ENCODE peak calls at places on chromosomes 12 and 14, in five cellular contexts. M is lower leg skin, X is stomach, H is right lobe of liver, J is prostate gland. U is an unnamed sample.

GRCh38 chr12:110937104-110937641 is 16.8 kb upstream of the MYL2 start:
- DNase-seq in H (peak), X (peak), M (peak), J (peak), U (peak)

GRCh38 chr12:6606331-6607131 is 648 bp downstream of the CHD4 start:
- DNase-seq in H (peak), J (peak), M (peak), X (peak), U (peak)

GRCh38 chr14:56056031-56056430 is 62.2 kb upstream of the PELI2 start:
- DNase-seq in X (no peak), J (no peak), H (no peak), M (no peak), U (no peak)

GRCh38 chr14:67442139-67442906 is 30.4 kb upstream of the PLEK2 start:
- DNase-seq in M (no peak), J (no peak), X (no peak), H (no peak), U (no peak)

GRCh38 chr14:44149597-44149996 is 357.5 kb downstream of the FSCB start:
- DNase-seq in M (no peak), H (peak), X (no peak), J (no peak), U (no peak)

GRCh38 chr12:65728913-65729793 is 95.1 kb upstream of the HMGA2 start:
- DNase-seq in H (no peak), J (no peak), X (no peak), M (no peak), U (peak)

GRCh38 chr14:61860294-61860918 is 98.2 kb downstream of the SNAPC1 start:
- DNase-seq in H (no peak), J (no peak), X (peak), M (no peak), U (peak)

GRCh38 chr12:82398883-82399282 is 40.6 kb downstream of the METTL25 start:
- DNase-seq in X (no peak), J (no peak), M (no peak), H (no peak), U (no peak)

GRCh38 chr14:80364274-80364673 is 153.0 kb upstream of the DIO2 start:
- DNase-seq in H (no peak), M (no peak), J (no peak), X (no peak), U (no peak)

GRCh38 chr14:35369701-35370191 is 34.8 kb downstream of the NFKBIA start:
- DNase-seq in M (no peak), J (peak), X (no peak), H (no peak), U (no peak)

GRCh38 chr12:101713059-101713682 is 15.7 kb downstream of the CHPT1 start:
- DNase-seq in M (no peak), H (peak), J (no peak), X (peak), U (no peak)

GRCh38 chr14:99809864-99810854 is 16.9 kb downstream of the EML1 start:
- DNase-seq in J (no peak), X (peak), M (peak), H (no peak), U (no peak)

GRCh38 chr14:90510208-90510607 is 113.4 kb downstream of the CALM1 start:
- DNase-seq in M (no peak), X (peak), J (peak), H (no peak), U (no peak)

GRCh38 chr12:6914246-6914947 is at the start of gene ENO2:
- DNase-seq in X (peak), M (peak), J (peak), H (no peak), U (no peak)

GRCh38 chr12:22230280-22230794 is 104.2 kb downstream of the ST8SIA1 start:
- DNase-seq in J (no peak), X (no peak), M (no peak), H (no peak), U (peak)

GRCh38 chr12:107554941-107555340 is 130.7 kb upstream of the PWP1 start:
- DNase-seq in J (no peak), M (peak), H (no peak), X (no peak), U (no peak)

GRCh38 chr14:34081576-34082136 is 130.8 kb upstream of the EGLN3 start:
- DNase-seq in X (peak), H (no peak), M (no peak), J (no peak), U (no peak)

GRCh38 chr12:2291182-2291832 is 238.5 kb downstream of the CACNA1C start:
- DNase-seq in H (no peak), M (peak), J (no peak), X (no peak), U (peak)

GRCh38 chr14:104886690-104887622 is 21.9 kb downstream of the CEP170B start:
- DNase-seq in J (no peak), X (no peak), H (peak), M (no peak), U (no peak)

GRCh38 chr14:70029296-70030132 is 150.3 kb downstream of the SMOC1 start:
- DNase-seq in J (no peak), H (peak), X (no peak), M (peak), U (no peak)

GRCh38 chr14:46399049-46399448 is 252.5 kb downstream of the RPL10L start:
- DNase-seq in H (no peak), X (no peak), J (no peak), M (no peak), U (no peak)

GRCh38 chr12:121296618-121297476 is at the start of gene CAMKK2:
- DNase-seq in H (peak), X (peak), M (peak), J (peak), U (peak)

GRCh38 chr14:93543766-93544165 is 113.0 kb downstream of the UNC79 start:
- DNase-seq in M (no peak), J (no peak), X (no peak), H (no peak), U (no peak)

GRCh38 chr12:49809369-49810158 is 18.6 kb downstream of the NCKAP5L start:
- DNase-seq in H (no peak), X (no peak), J (no peak), M (peak), U (no peak)
- TF ChIP-seq POLR2A in H (no peak), X (no peak), J (no peak), M (no peak), U (no peak)

GRCh38 chr12:112908548-112908947 is 1.8 kb downstream of the OAS1 start:
- DNase-seq in H (no peak), M (no peak), J (no peak), X (no peak), U (no peak)

GRCh38 chr12:112916270-112916669 is 9.5 kb downstream of the OAS1 start:
- DNase-seq in X (peak), M (no peak), J (peak), H (peak), U (no peak)

GRCh38 chr12:112907415-112908157 is 824 bp downstream of the OAS1 start:
- DNase-seq in H (no peak), X (no peak), M (no peak), J (no peak), U (no peak)

GRCh38 chr12:112909693-112910092 is 2.9 kb downstream of the OAS1 start:
- DNase-seq in X (no peak), J (no peak), H (no peak), M (no peak), U (no peak)

GRCh38 chr12:112913038-112913688 is 6.4 kb downstream of the OAS1 start:
- DNase-seq in M (no peak), H (no peak), X (no peak), J (no peak), U (no peak)
- TF ChIP-seq POLR2A in M (no peak), H (no peak), X (no peak), J (no peak), U (no peak)

GRCh38 chr12:106137456-106138278 is 1.1 kb downstream of the NUAK1 start:
- DNase-seq in X (no peak), H (no peak), J (no peak), M (no peak), U (no peak)

GRCh38 chr12:106138279-106138645 is 492 bp downstream of the NUAK1 start:
- DNase-seq in J (no peak), X (no peak), H (no peak), M (peak), U (no peak)

GRCh38 chr12:106139422-106140141 is 828 bp upstream of the NUAK1 start:
- DNase-seq in J (peak), H (peak), M (peak), X (peak), U (peak)

GRCh38 chr12:106140223-106140986 is 1.7 kb upstream of the NUAK1 start:
- DNase-seq in X (no peak), H (peak), J (no peak), M (peak), U (no peak)

GRCh38 chr12:106138646-106139421 is at the start of gene NUAK1:
- DNase-seq in J (peak), H (peak), X (peak), M (peak), U (peak)
- TF ChIP-seq POLR2A in J (peak), H (no peak), X (no peak), M (no peak), U (peak)

GRCh38 chr12:79001404-79001803 is 136.8 kb downstream of the SYT1 start:
- DNase-seq in M (no peak), J (no peak), X (no peak), H (no peak), U (no peak)

GRCh38 chr12:79006306-79006705 is 141.7 kb downstream of the SYT1 start:
- DNase-seq in H (no peak), M (no peak), J (no peak), X (no peak), U (no peak)

GRCh38 chr12:79000501-79000900 is 135.9 kb downstream of the SYT1 start:
- DNase-seq in H (no peak), J (no peak), X (no peak), M (no peak), U (no peak)
- TF ChIP-seq POLR2A in H (no peak), J (no peak), X (no peak), M (no peak), U (no peak)

DNA sequence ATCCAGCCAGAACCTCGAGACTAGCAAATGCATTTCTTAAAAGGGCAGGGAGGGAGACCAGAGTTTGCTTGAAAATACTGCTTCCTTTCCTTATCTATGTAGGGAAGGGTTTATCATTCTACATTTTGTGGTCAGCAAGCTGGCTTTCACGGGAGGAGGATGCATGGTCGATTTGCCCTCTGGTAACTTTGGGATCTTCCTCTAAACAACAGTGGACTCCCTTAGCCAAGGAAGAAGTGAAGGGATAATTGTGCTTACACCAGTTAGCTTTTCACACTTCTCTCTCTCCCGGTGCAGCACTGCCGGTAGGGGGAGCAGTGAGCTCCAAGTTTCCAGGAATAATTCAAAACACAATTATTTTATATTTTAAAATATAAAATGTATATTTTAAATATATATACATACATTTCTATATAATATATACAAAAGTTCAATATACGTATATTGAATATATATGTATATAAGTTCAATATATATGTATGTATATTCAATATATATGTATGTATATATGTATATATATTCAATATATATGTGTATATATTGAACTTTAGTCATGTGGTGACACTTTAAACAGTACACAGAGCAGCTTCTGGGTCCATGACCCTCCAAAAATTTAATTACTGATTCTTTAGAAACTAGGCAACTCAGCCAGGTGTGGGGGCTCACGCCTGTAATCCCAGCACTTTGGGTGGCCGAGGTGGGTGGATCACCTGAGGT is 4.5 kb upstream of the ACACB start:
- DNase-seq in J (peak), H (peak), X (peak), M (peak), U (no peak)
- TF ChIP-seq POLR2A in J (no peak), H (peak), X (no peak), M (no peak), U (no peak)

GRCh38 chr12:123532808-123533649 is 490 bp downstream of the RILPL1 start:
- DNase-seq in J (no peak), H (peak), M (peak), X (peak), U (peak)

GRCh38 chr12:123530683-123531082 is 2.8 kb downstream of the RILPL1 start:
- DNase-seq in H (no peak), J (no peak), X (no peak), M (no peak), U (no peak)

GRCh38 chr12:123532021-123532420 is 1.5 kb downstream of the RILPL1 start:
- DNase-seq in M (no peak), H (no peak), J (no peak), X (no peak), U (no peak)

GRCh38 chr12:123531091-123531490 is 2.4 kb downstream of the RILPL1 start:
- DNase-seq in J (no peak), M (no peak), H (no peak), X (no peak), U (no peak)

DNA sequence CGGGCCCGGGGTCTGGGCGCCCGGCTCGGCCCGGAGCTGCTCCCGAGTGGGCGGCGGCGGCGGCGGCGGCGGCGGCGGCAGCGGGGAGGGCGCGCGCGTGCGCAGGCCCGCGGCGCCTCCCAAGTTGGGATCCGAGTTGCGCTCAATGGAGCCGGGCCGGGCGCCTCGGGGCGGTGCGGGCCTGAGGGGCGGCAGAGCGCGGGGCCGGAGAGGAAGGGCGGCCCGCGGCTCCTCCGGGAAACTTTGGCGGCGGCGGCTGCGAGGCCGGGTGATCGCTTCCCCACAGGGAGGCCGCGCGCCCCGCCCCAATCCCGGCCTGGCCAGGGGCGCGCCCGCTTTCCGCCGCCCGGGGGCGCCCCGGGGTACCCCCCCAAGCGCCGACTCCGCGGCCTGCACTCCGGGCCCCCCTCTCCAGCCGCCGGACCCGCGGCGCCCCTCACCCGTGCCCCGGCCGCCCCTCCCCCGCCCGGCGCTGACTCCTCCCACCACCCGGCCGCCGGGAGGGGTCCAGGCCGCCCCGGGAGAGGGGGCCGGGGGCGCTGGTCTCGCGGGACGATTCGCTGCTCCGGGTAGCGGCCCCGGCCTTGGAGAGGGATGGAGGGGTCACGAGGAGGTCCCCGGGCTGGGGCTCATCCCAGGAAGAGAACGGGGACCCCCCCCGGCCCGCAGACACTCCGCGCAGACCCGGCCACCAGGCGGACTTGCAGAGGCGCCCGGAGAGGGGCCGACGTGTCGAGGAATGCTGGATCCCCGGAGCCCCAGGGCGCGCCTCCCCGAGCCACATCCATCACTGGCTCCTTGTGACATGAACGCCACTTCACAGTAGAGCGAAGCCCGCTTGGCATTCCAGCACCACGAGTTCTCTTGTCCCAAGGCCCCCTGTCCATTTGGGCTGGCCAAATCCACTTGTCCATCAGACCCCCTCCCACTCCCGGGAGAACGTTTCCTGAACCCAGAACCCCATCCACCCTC is at the start of gene RILPL1:
- DNase-seq in J (peak), M (peak), X (peak), H (peak), U (peak)
- TF ChIP-seq POLR2A in J (no peak), M (no peak), X (no peak), H (no peak), U (peak)

GRCh38 chr12:92128612-92129011 is 17.0 kb downstream of the BTG1 start:
- DNase-seq in X (no peak), M (no peak), J (no peak), H (no peak), U (no peak)
- TF ChIP-seq POLR2A in X (no peak), M (no peak), J (no peak), H (no peak), U (no peak)

GRCh38 chr12:131920902-131921840 is 7.9 kb upstream of the PUS1 start:
- DNase-seq in J (no peak), M (no peak), H (no peak), X (no peak), U (no peak)

GRCh38 chr12:131922772-131923171 is 6.3 kb upstream of the PUS1 start:
- DNase-seq in H (no peak), X (no peak), M (no peak), J (no peak), U (no peak)

GRCh38 chr12:131921866-131922769 is 7.0 kb upstream of the PUS1 start:
- DNase-seq in H (no peak), M (no peak), X (no peak), J (no peak), U (no peak)

GRCh38 chr12:131920157-131920508 is 8.9 kb upstream of the PUS1 start:
- DNase-seq in M (no peak), H (no peak), J (no peak), X (no peak), U (no peak)

DNA sequence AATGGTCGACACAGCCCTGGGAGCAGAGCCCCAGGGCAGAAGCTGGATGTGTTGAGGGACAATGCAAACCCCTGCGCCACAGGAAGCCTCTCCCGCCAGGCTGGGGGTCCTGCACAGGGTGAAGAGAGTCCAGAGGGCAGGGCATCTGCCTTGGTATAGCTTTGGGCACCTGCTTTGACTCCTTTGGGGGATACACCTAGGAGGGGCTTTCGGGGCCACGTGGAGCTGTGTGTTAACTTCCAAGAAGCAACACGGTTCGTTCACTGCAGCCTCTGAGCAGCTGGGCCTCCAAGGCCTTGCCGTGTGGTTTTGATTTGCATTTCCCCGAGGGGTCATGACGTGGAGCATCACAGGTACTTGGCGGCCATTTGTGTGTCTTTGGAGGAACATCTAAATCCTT is 5.8 kb upstream of the PUS1 start:
- DNase-seq in J (no peak), H (no peak), X (no peak), M (no peak), U (no peak)
- TF ChIP-seq POLR2A in J (no peak), H (no peak), X (no peak), M (no peak), U (no peak)